ENCODE peak calls at places on chromosomes 11 and 22, in four cellular contexts. Y is mucosa of descending colon, K is NCI-H1694, T is fibroblast of lung. P is an unnamed sample.

GRCh38 chr22:46362221-46362933 is 26.9 kb downstream of the TRMU start:
- DNase-seq in Y (no peak), K (no peak), T (peak), P (no peak)

GRCh38 chr11:9527481-9528140 is 45.9 kb upstream of the WEE1 start:
- DNase-seq in Y (peak), K (no peak), T (peak), P (no peak)

GRCh38 chr11:132718711-132719641 is 813.3 kb downstream of the OPCML start:
- DNase-seq in Y (peak), K (peak), T (no peak), P (no peak)

GRCh38 chr22:43566561-43567332 is 154.9 kb downstream of the MPPED1 start:
- DNase-seq in Y (no peak), K (peak), T (no peak), P (no peak)

GRCh38 chr11:70501026-70501901 is 102.9 kb downstream of the CTTN start:
- DNase-seq in Y (no peak), K (no peak), T (no peak), P (no peak)

GRCh38 chr11:29507381-29507780 is 509.4 kb downstream of the KCNA4 start:
- DNase-seq in Y (no peak), K (no peak), T (no peak), P (no peak)

GRCh38 chr22:49960967-49961600 is 512 bp downstream of the PIM3 start:
- DNase-seq in Y (peak), K (no peak), T (no peak), P (no peak)

GRCh38 chr11:117911694-117912093 is 17.5 kb downstream of the TMPRSS13 start:
- DNase-seq in Y (no peak), K (no peak), T (no peak), P (no peak)

GRCh38 chr11:111977141-111978027 is 40.2 kb downstream of the DIXDC1 start:
- DNase-seq in Y (peak), K (no peak), T (no peak), P (no peak)

GRCh38 chr11:96113100-96113710 is 189.3 kb upstream of the MTMR2 start:
- DNase-seq in Y (no peak), K (no peak), T (peak), P (no peak)

GRCh38 chr22:30742291-30743256 is 47.9 kb downstream of the OSBP2 start:
- DNase-seq in Y (no peak), K (no peak), T (peak), P (no peak)

GRCh38 chr22:23119492-23120414 is 22.0 kb downstream of the RSPH14 start:
- DNase-seq in Y (no peak), K (no peak), T (no peak), P (no peak)

GRCh38 chr11:88042238-88043032 is 132.8 kb downstream of the RAB38 start:
- DNase-seq in Y (no peak), K (no peak), T (no peak), P (no peak)

GRCh38 chr11:81993755-81994154 is 739.9 kb downstream of the FAM181B start:
- DNase-seq in Y (no peak), K (no peak), T (peak), P (no peak)

GRCh38 chr11:12418019-12418611 is 40.7 kb downstream of the PARVA start:
- DNase-seq in Y (no peak), K (no peak), T (peak), P (no peak)

GRCh38 chr11:117703209-117703608 is 93.8 kb downstream of the DSCAML1 start:
- DNase-seq in Y (peak), K (no peak), T (no peak), P (no peak)

GRCh38 chr22:48422900-48423480 is 1404.7 kb downstream of the BRD1 start:
- DNase-seq in Y (no peak), K (no peak), T (no peak), P (no peak)